ENCODE peak calls at places on chromosomes 16 and 17, in four cellular contexts. X is fibroblast of lung, C is GM12878, H is neural progenitor cell. K is an unnamed sample.

GRCh38 chr16:65117701-65118448 is 4.0 kb downstream of the CDH11 start:
- DNase-seq in X (peak), C (peak), H (peak), K (peak)

GRCh38 chr16:398551-399277 is 1.7 kb downstream of the NME4 start:
- DNase-seq in X (no peak), C (no peak), H (peak), K (no peak)

GRCh38 chr16:70721202-70721963 is 35.5 kb upstream of the MTSS2 start:
- DNase-seq in X (no peak), C (no peak), H (no peak), K (no peak)

GRCh38 chr16:66003196-66003595 is 363.3 kb upstream of the CDH5 start:
- DNase-seq in X (peak), C (no peak), H (no peak), K (peak)

GRCh38 chr17:9837551-9838471 is 12.1 kb downstream of the GLP2R start:
- DNase-seq in X (peak), C (no peak), H (no peak), K (no peak)

GRCh38 chr17:69643686-69644085 is 229.2 kb downstream of the MAP2K6 start:
- DNase-seq in X (no peak), C (no peak), H (no peak), K (no peak)

GRCh38 chr17:511833-512251 is 159.2 kb upstream of the RPH3AL start:
- DNase-seq in X (no peak), C (no peak), H (no peak), K (no peak)

GRCh38 chr16:2282866-2283555 is 15.1 kb upstream of the RNPS1 start:
- DNase-seq in X (no peak), C (no peak), H (no peak), K (no peak)

GRCh38 chr17:17913695-17914332 is 58.4 kb downstream of the TOM1L2 start:
- DNase-seq in X (peak), C (no peak), H (peak), K (peak)
- H3K27ac ChIP-seq in X (peak), C (no peak), H (no peak), K (peak)

GRCh38 chr16:81517630-81518438 is 73.2 kb downstream of the CMIP start:
- DNase-seq in X (peak), C (no peak), H (no peak), K (no peak)
- H3K9ac ChIP-seq in X (no peak), C (no peak), H (no peak), K (no peak)

GRCh38 chr17:81934098-81934757 is 2.9 kb downstream of the PYCR1 start:
- DNase-seq in X (no peak), C (no peak), H (no peak), K (no peak)
- H3K27ac ChIP-seq in X (no peak), C (no peak), H (no peak), K (no peak)

GRCh38 chr17:74591503-74591902 is 580 bp downstream of the CD300LD start:
- DNase-seq in X (no peak), C (no peak), H (no peak), K (no peak)

GRCh38 chr17:74584714-74585113 is 7.4 kb downstream of the CD300LD start:
- DNase-seq in X (no peak), C (no peak), H (no peak), K (no peak)

GRCh38 chr17:74582633-74583032 is 9.4 kb downstream of the CD300LD start:
- DNase-seq in X (no peak), C (no peak), H (no peak), K (no peak)

GRCh38 chr17:74584307-74584706 is 7.8 kb downstream of the CD300LD start:
- DNase-seq in X (no peak), C (no peak), H (no peak), K (no peak)

GRCh38 chr17:74585711-74586110 is 6.4 kb downstream of the CD300LD start:
- DNase-seq in X (no peak), C (no peak), H (no peak), K (no peak)
- H3K9ac ChIP-seq in X (no peak), C (no peak), H (no peak), K (no peak)

DNA sequence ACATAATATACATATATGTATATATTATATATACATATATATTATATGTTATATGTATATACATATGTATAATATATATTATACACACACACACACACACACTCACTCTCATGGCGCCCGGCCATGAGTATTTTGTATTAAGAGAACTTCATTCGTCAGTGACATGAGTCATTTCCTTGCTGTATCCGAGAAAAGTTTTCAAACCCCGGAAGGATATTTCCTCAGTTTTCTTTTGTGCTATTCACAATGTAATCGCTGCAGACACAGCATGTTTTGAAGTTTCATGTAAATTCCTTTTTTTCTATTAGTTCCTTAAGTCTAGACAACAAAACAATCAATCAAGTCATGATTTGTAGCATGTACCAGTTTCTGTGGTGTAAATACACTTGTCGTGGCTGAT is 33.3 kb downstream of the OR1D5 start:
- DNase-seq in X (peak), C (no peak), H (no peak), K (no peak)
- H3K27ac ChIP-seq in X (no peak), C (no peak), H (no peak), K (no peak)

GRCh38 chr17:47982091-47982617 is 11.2 kb downstream of the CDK5RAP3 start:
- DNase-seq in X (no peak), C (no peak), H (no peak), K (no peak)
- H3K9ac ChIP-seq in X (no peak), C (no peak), H (no peak), K (no peak)

GRCh38 chr17:50043290-50044148 is 12.4 kb upstream of the ITGA3 start:
- DNase-seq in X (no peak), C (no peak), H (no peak), K (peak)
- H3K27ac ChIP-seq in X (no peak), C (no peak), H (no peak), K (no peak)

GRCh38 chr17:38465420-38466345 is 37.4 kb downstream of the ARHGAP23 start:
- DNase-seq in X (no peak), C (no peak), H (no peak), K (no peak)
- H3K9ac ChIP-seq in X (peak), C (no peak), H (no peak), K (peak)

GRCh38 chr16:30087181-30087898 is 4.4 kb downstream of the TBX6 start:
- DNase-seq in X (no peak), C (no peak), H (no peak), K (no peak)

GRCh38 chr16:30086291-30087140 is 5.2 kb downstream of the TBX6 start:
- DNase-seq in X (no peak), C (no peak), H (no peak), K (no peak)

GRCh38 chr16:30090607-30091332 is 954 bp downstream of the TBX6 start:
- DNase-seq in X (no peak), C (no peak), H (no peak), K (no peak)

GRCh38 chr16:30088237-30088831 is 3.4 kb downstream of the TBX6 start:
- DNase-seq in X (no peak), C (no peak), H (no peak), K (no peak)

GRCh38 chr16:30088832-30089624 is 2.7 kb downstream of the TBX6 start:
- DNase-seq in X (no peak), C (no peak), H (no peak), K (no peak)
- H3K27ac ChIP-seq in X (no peak), C (no peak), H (no peak), K (no peak)

DNA sequence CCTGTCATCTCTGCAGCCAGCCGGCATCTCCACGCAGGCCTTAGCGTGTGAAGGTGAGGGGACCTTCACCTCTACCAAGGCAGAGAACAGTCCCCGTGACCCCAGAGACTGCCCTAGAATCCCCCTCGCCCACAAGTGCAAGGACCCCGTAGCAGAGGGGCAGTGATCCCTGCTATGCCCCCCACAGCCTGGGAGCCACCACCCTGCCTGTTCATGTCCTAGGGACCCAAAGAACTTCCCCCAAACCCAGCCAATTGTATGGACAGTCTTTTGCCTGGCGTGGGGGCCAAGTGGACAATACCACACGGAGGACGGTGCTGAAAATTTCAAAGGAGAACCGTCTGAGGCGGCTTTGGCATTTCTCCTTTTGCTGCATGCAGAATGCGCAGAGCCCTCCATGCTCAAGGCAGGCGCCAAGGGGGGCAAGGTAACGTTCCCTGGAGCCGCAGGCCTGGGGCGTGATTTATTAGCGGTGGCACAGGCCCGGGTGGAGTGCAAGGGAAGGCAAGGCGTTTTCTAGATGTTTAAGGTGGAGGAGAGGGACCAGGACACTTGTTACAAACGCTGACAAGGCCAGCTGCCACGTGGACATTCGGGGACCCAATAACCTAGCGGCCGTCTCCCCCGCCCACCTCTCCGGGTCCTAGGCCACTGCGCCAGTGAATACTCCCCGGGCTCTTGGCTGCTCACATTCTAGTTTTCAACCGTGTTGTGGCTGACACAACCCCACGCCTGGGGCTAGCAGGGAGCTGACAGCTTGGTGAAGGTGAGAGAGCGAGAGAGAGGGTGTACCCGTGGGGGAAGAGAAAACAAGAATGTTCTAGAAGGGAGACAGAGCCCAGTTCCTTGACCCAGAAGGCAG is 250.3 kb downstream of the C16orf95 start:
- DNase-seq in X (no peak), C (no peak), H (no peak), K (no peak)
- H3K9ac ChIP-seq in X (no peak), C (no peak), H (no peak), K (no peak)

K was measured in colonic mucosa.